ENCODE peak calls at places on chromosome 11, in four cellular contexts. Y, B, W and I are unnamed samples.

GRCh38 chr11:8223513-8223899 is 40.2 kb downstream of the LMO1 start:
- DNase-seq in Y (no peak), W (no peak), B (no peak), I (no peak)

GRCh38 chr11:110147965-110148709 is 54.9 kb downstream of the ZC3H12C start:
- DNase-seq in B (no peak), Y (no peak), W (peak; percentile 12), I (no peak)

GRCh38 chr11:108196901-108197300 is 25.5 kb downstream of the NPAT start:
- DNase-seq in W (no peak), B (no peak), Y (no peak), I (no peak)

GRCh38 chr11:18986744-18987143 is 47.5 kb upstream of the MRGPRX1 start:
- DNase-seq in B (no peak), W (no peak), Y (no peak), I (no peak)

GRCh38 chr11:69382131-69383128 is 88.5 kb downstream of the MYEOV start:
- DNase-seq in W (no peak), Y (peak; percentile 60), B (no peak), I (no peak)

GRCh38 chr11:111912535-111912934 is at the start of gene HSPB2:
- DNase-seq in Y (no peak), W (no peak), B (no peak), I (no peak)

GRCh38 chr11:93842461-93842860 is 8.0 kb downstream of the VSTM5 start:
- DNase-seq in Y (no peak), B (no peak), W (no peak), I (no peak)

GRCh38 chr11:20112291-20113146 is 47.8 kb downstream of the DBX1 start:
- DNase-seq in W (peak; percentile 85), Y (peak; percentile 77), B (peak; percentile 81), I (peak; percentile 79)

GRCh38 chr11:115613986-115614625 is 109.9 kb upstream of the CADM1 start:
- DNase-seq in B (peak; percentile 12), Y (no peak), W (no peak), I (no peak)

GRCh38 chr11:120877746-120878365 is 146.0 kb upstream of the TBCEL start:
- DNase-seq in B (no peak), W (no peak), Y (peak; percentile 82), I (no peak)

GRCh38 chr11:68081691-68082090 is 39.5 kb downstream of the CHKA start:
- DNase-seq in W (no peak), B (no peak), Y (no peak), I (no peak)

GRCh38 chr11:75337195-75337654 is 14.2 kb downstream of the ARRB1 start:
- DNase-seq in W (no peak), Y (no peak), B (no peak), I (no peak)

GRCh38 chr11:33147559-33147958 is 13.7 kb downstream of the CSTF3 start:
- DNase-seq in Y (no peak), W (no peak), B (no peak), I (no peak)

GRCh38 chr11:121965330-121965729 is 150.7 kb downstream of the BLID start:
- DNase-seq in W (peak; percentile 14), B (no peak), Y (peak; percentile 26), I (no peak)

GRCh38 chr11:116379185-116379828 is 393.5 kb downstream of the BUD13 start:
- DNase-seq in Y (peak; percentile 40), W (no peak), B (no peak), I (no peak)

GRCh38 chr11:1226981-1227550 is 4.2 kb downstream of the MUC5B start:
- DNase-seq in W (no peak), Y (peak; percentile 40), B (no peak), I (no peak)

GRCh38 chr11:2302844-2303626 is 1.2 kb downstream of the TSPAN32 start:
- DNase-seq in B (no peak), W (no peak), Y (peak; percentile 0), I (no peak)

GRCh38 chr11:65915821-65916251 is 3.0 kb downstream of the C11orf68 start:
- DNase-seq in Y (peak; percentile 89), B (peak; percentile 94), W (peak; percentile 70), I (peak; percentile 89)

GRCh38 chr11:129728571-129728970 is 87.1 kb upstream of the TMEM45B start:
- DNase-seq in B (no peak), W (no peak), Y (no peak), I (no peak)

GRCh38 chr11:132858203-132858602 is 674.1 kb downstream of the OPCML start:
- DNase-seq in W (no peak), B (no peak), Y (peak; percentile 80), I (no peak)

GRCh38 chr11:9344046-9344680 is 29.8 kb upstream of the TMEM41B start:
- DNase-seq in B (no peak), Y (no peak), W (no peak), I (no peak)